ENCODE peak calls at places on chromosomes 7 and 10, in four cellular contexts. One of them, this sample, is unnamed.

GRCh38 chr7:151218170-151218569 is 7.9 kb upstream of the H2BK1 start:
- DNase-seq in AG09309: no peak
- DNase-seq in lung microvascular endothelial cell: no peak
- DNase-seq in memory B cell: no peak
- DNase-seq in this sample: no peak

GRCh38 chr10:35219292-35219691 is 92.6 kb downstream of the CREM start:
- DNase-seq in AG09309: no peak
- DNase-seq in lung microvascular endothelial cell: no peak
- DNase-seq in memory B cell: no peak
- DNase-seq in this sample: no peak

GRCh38 chr10:1187151-1187854 is 131.1 kb downstream of the WDR37 start:
- DNase-seq in AG09309: no peak
- DNase-seq in lung microvascular endothelial cell: no peak
- DNase-seq in memory B cell: no peak
- DNase-seq in this sample: no peak

GRCh38 chr10:133001114-133001513 is 58.7 kb upstream of the CFAP46 start:
- DNase-seq in AG09309: no peak
- DNase-seq in lung microvascular endothelial cell: no peak
- DNase-seq in memory B cell: no peak
- DNase-seq in this sample: no peak

GRCh38 chr7:33868151-33868550 is 37.2 kb upstream of the BMPER start:
- DNase-seq in AG09309: no peak
- DNase-seq in lung microvascular endothelial cell: no peak
- DNase-seq in memory B cell: no peak
- DNase-seq in this sample: no peak

GRCh38 chr7:124840435-124840834 is 74.8 kb upstream of the GPR37 start:
- DNase-seq in AG09309: no peak
- DNase-seq in lung microvascular endothelial cell: peak
- DNase-seq in memory B cell: no peak
- DNase-seq in this sample: no peak

GRCh38 chr10:9149134-9149533 is 1094.6 kb downstream of the GATA3 start:
- DNase-seq in AG09309: no peak
- DNase-seq in lung microvascular endothelial cell: no peak
- DNase-seq in memory B cell: no peak
- DNase-seq in this sample: no peak

GRCh38 chr10:557792-558328 is 131.6 kb downstream of the DIP2C start:
- DNase-seq in AG09309: no peak
- DNase-seq in lung microvascular endothelial cell: no peak
- DNase-seq in memory B cell: no peak
- DNase-seq in this sample: no peak

GRCh38 chr10:86956195-86956840 is 1.1 kb downstream of the MMRN2 start:
- DNase-seq in AG09309: no peak
- DNase-seq in lung microvascular endothelial cell: peak
- DNase-seq in memory B cell: no peak
- DNase-seq in this sample: no peak

GRCh38 chr7:96327429-96327828 is 5.5 kb upstream of the SLC25A13 start:
- DNase-seq in AG09309: no peak
- DNase-seq in lung microvascular endothelial cell: no peak
- DNase-seq in memory B cell: no peak
- DNase-seq in this sample: no peak

GRCh38 chr10:51079331-51079730 is 5.0 kb downstream of the PRKG1 start:
- DNase-seq in AG09309: no peak
- DNase-seq in lung microvascular endothelial cell: no peak
- DNase-seq in memory B cell: no peak
- DNase-seq in this sample: no peak

GRCh38 chr7:21293771-21294170 is 134.1 kb upstream of the SP4 start:
- DNase-seq in AG09309: no peak
- DNase-seq in lung microvascular endothelial cell: peak
- DNase-seq in memory B cell: no peak
- DNase-seq in this sample: no peak

GRCh38 chr10:4947039-4947634 is 16.1 kb upstream of the AKR1C1 start:
- DNase-seq in AG09309: no peak
- DNase-seq in lung microvascular endothelial cell: no peak
- DNase-seq in memory B cell: no peak
- DNase-seq in this sample: no peak

GRCh38 chr10:7494034-7494433 is 83.2 kb upstream of the SFMBT2 start:
- DNase-seq in AG09309: no peak
- DNase-seq in lung microvascular endothelial cell: no peak
- DNase-seq in memory B cell: no peak
- DNase-seq in this sample: no peak

GRCh38 chr10:69389827-69390490 is 26.8 kb downstream of the TACR2 start:
- DNase-seq in AG09309: no peak
- DNase-seq in lung microvascular endothelial cell: peak
- DNase-seq in memory B cell: no peak
- DNase-seq in this sample: no peak

GRCh38 chr7:16204953-16205352 is 216.4 kb downstream of the CRPPA start:
- DNase-seq in AG09309: no peak
- DNase-seq in lung microvascular endothelial cell: no peak
- DNase-seq in memory B cell: no peak
- DNase-seq in this sample: no peak

GRCh38 chr7:21902240-21902639 is 43.5 kb downstream of the CDCA7L start:
- DNase-seq in AG09309: peak
- DNase-seq in lung microvascular endothelial cell: peak
- DNase-seq in memory B cell: no peak
- DNase-seq in this sample: no peak

GRCh38 chr10:97358781-97359180 is 24.3 kb upstream of the FRAT2 start:
- DNase-seq in AG09309: no peak
- DNase-seq in lung microvascular endothelial cell: no peak
- DNase-seq in memory B cell: no peak
- DNase-seq in this sample: no peak

GRCh38 chr10:133270773-133271297 is 5.8 kb downstream of the ADAM8 start:
- DNase-seq in AG09309: no peak
- DNase-seq in lung microvascular endothelial cell: no peak
- DNase-seq in memory B cell: no peak
- DNase-seq in this sample: no peak

GRCh38 chr7:10588084-10588483 is 385.6 kb upstream of the PHF14 start:
- DNase-seq in AG09309: no peak
- DNase-seq in lung microvascular endothelial cell: no peak
- DNase-seq in memory B cell: no peak
- DNase-seq in this sample: no peak

GRCh38 chr10:1256139-1256720 is 200.0 kb downstream of the WDR37 start:
- DNase-seq in AG09309: no peak
- DNase-seq in lung microvascular endothelial cell: no peak
- DNase-seq in memory B cell: no peak
- DNase-seq in this sample: no peak

GRCh38 chr10:124923684-124924083 is 18.2 kb upstream of the ZRANB1 start:
- DNase-seq in AG09309: no peak
- DNase-seq in lung microvascular endothelial cell: no peak
- DNase-seq in memory B cell: no peak
- DNase-seq in this sample: no peak

GRCh38 chr7:105521027-105521730 is 892 bp downstream of the PUS7 start:
- DNase-seq in AG09309: no peak
- DNase-seq in lung microvascular endothelial cell: peak
- DNase-seq in memory B cell: no peak
- DNase-seq in this sample: no peak

GRCh38 chr10:83698899-83699298 is 440.4 kb upstream of the GHITM start:
- DNase-seq in AG09309: no peak
- DNase-seq in lung microvascular endothelial cell: no peak
- DNase-seq in memory B cell: no peak
- DNase-seq in this sample: no peak

GRCh38 chr10:110993024-110993693 is 73.8 kb downstream of the SHOC2 start:
- DNase-seq in AG09309: peak
- DNase-seq in lung microvascular endothelial cell: peak
- DNase-seq in memory B cell: no peak
- DNase-seq in this sample: no peak

GRCh38 chr7:2016021-2016631 is 216.6 kb downstream of the MAD1L1 start:
- DNase-seq in AG09309: no peak
- DNase-seq in lung microvascular endothelial cell: no peak
- DNase-seq in memory B cell: no peak
- DNase-seq in this sample: no peak